ENCODE peak calls at places on chromosomes 4 and X, in nine cellular contexts. L is heart right ventricle; I is brain microvascular endothelial cell; X is thoracic aorta; G is uterus; S is pancreas; M is GM23248; W is left ventricle myocardium inferior; P is CD8-positive, alpha-beta T cell. Q is an unnamed sample.

GRCh38 chr4:143411527-143412480 is 75.1 kb downstream of the GAB1 start:
- DNase-seq in S (no peak), X (no peak), L (no peak), W (no peak), G (no peak), I (peak; percentile 3), P (no peak), M (peak; percentile 50), Q (peak; percentile 42)

GRCh38 chr4:8419222-8420041 is 21.1 kb downstream of the ACOX3 start:
- DNase-seq in W (no peak), P (no peak), G (no peak), X (no peak), I (no peak), L (no peak), M (peak; percentile 48), S (no peak), Q (peak; percentile 27)

GRCh38 chrX:12872741-12873140 is 5.9 kb downstream of the TLR7 start:
- DNase-seq in L (no peak), S (no peak), M (no peak), I (no peak), P (no peak), W (no peak), X (no peak), G (no peak), Q (no peak)

GRCh38 chrX:150223176-150224015 is 139.7 kb upstream of the MAMLD1 start:
- DNase-seq in W (no peak), P (no peak), S (no peak), I (no peak), M (no peak), L (no peak), G (no peak), X (no peak), Q (no peak)

GRCh38 chr4:41358626-41359025 is 101.9 kb downstream of the UCHL1 start:
- DNase-seq in W (peak; percentile 48), M (peak; percentile 38), I (no peak), X (no peak), L (peak; percentile 40), P (no peak), G (no peak), S (no peak), Q (no peak)

GRCh38 chr4:52192697-52193096 is 141.6 kb downstream of the SPATA18 start:
- DNase-seq in X (no peak), P (no peak), I (no peak), L (no peak), M (peak; percentile 59), G (no peak), S (no peak), W (no peak), Q (peak; percentile 18)

GRCh38 chr4:2259036-2259540 is 2.8 kb downstream of the MXD4 start:
- DNase-seq in S (no peak), L (no peak), P (peak; percentile 8), M (no peak), I (no peak), G (peak; percentile 32), W (peak; percentile 15), X (peak; percentile 1), Q (no peak)

GRCh38 chrX:78237127-78237526 is 90.3 kb downstream of the CYSLTR1 start:
- DNase-seq in X (no peak), M (no peak), L (no peak), P (no peak), S (no peak), W (no peak), G (no peak), I (no peak), Q (no peak)

GRCh38 chr4:80840396-80840795 is 190.1 kb upstream of the BMP3 start:
- DNase-seq in S (no peak), W (no peak), I (no peak), G (no peak), P (no peak), X (no peak), M (no peak), L (no peak), Q (peak; percentile 13)

GRCh38 chr4:143399113-143399949 is 62.7 kb downstream of the GAB1 start:
- DNase-seq in L (no peak), W (no peak), S (no peak), G (no peak), X (no peak), M (peak; percentile 67), I (no peak), P (no peak), Q (peak; percentile 79)

GRCh38 chr4:39548425-39549067 is 21.3 kb upstream of the UGDH start:
- DNase-seq in G (no peak), W (no peak), L (no peak), P (no peak), S (no peak), M (peak; percentile 42), I (no peak), X (no peak), Q (peak; percentile 27)

GRCh38 chr4:84632092-84632491 is 49.2 kb downstream of the CDS1 start:
- DNase-seq in M (peak; percentile 65), L (no peak), S (no peak), I (peak; percentile 76), W (no peak), P (no peak), G (no peak), X (no peak), Q (peak; percentile 80)

GRCh38 chrX:16067886-16068515 is 55.4 kb upstream of the GRPR start:
- DNase-seq in G (no peak), I (no peak), W (no peak), X (no peak), S (no peak), M (no peak), P (no peak), L (no peak), Q (no peak)

GRCh38 chr4:65651031-65651430 is 19.3 kb downstream of the EPHA5 start:
- DNase-seq in S (no peak), G (no peak), M (no peak), W (no peak), L (no peak), X (no peak), P (no peak), I (peak; percentile 39), Q (no peak)

GRCh38 chr4:48403779-48404178 is 62.5 kb downstream of the SLAIN2 start:
- DNase-seq in P (no peak), G (no peak), I (no peak), L (no peak), M (no peak), W (no peak), X (no peak), S (no peak), Q (no peak)

GRCh38 chr4:56613101-56613862 is 67.8 kb downstream of the HOPX start:
- DNase-seq in S (no peak), W (no peak), L (no peak), P (no peak), G (no peak), M (peak; percentile 46), X (no peak), I (peak; percentile 56), Q (peak; percentile 4)

GRCh38 chr4:151901631-151902030 is 140.8 kb upstream of the GATB start:
- DNase-seq in P (no peak), M (peak; percentile 13), I (no peak), S (no peak), X (no peak), W (no peak), G (no peak), L (no peak), Q (no peak)

GRCh38 chrX:8820910-8821527 is 19.8 kb upstream of the FAM9A start:
- DNase-seq in L (no peak), G (no peak), W (no peak), X (no peak), S (no peak), M (peak; percentile 33), I (no peak), P (no peak), Q (no peak)

GRCh38 chrX:16771483-16772398 is 14.5 kb upstream of the TXLNG start:
- DNase-seq in G (no peak), P (no peak), X (no peak), L (no peak), I (peak; percentile 86), M (peak; percentile 44), S (no peak), W (no peak), Q (peak; percentile 25)

GRCh38 chrX:130144509-130144908 is 21.1 kb downstream of the AIFM1 start:
- DNase-seq in P (no peak), I (no peak), S (no peak), G (no peak), W (no peak), X (no peak), L (no peak), M (peak; percentile 22), Q (peak; percentile 33)

GRCh38 chr4:82784615-82785247 is 13.9 kb downstream of the SCD5 start:
- DNase-seq in M (peak; percentile 87), P (no peak), L (no peak), I (peak; percentile 84), G (no peak), S (no peak), W (no peak), X (no peak), Q (no peak)
- H3K4me3 ChIP-seq in M (peak overlapping the region; percentile 65), P (no peak overlapping the region), L (no peak overlapping the region), I (peak overlapping the region; percentile 24), G (no peak overlapping the region), S (no peak overlapping the region), W (no peak overlapping the region), X (no peak overlapping the region), Q (peak overlapping the region; percentile 52)

GRCh38 chr4:47075919-47076318 is 44.6 kb downstream of the GABRB1 start:
- DNase-seq in S (no peak), M (no peak), L (no peak), W (no peak), X (no peak), P (no peak), G (no peak), I (no peak), Q (no peak)
- H3K4me3 ChIP-seq in S (no peak overlapping the region), M (no peak overlapping the region), L (no peak overlapping the region), W (no peak overlapping the region), X (no peak overlapping the region), P (no peak overlapping the region), G (no peak overlapping the region), I (no peak overlapping the region), Q (no peak overlapping the region)

GRCh38 chrX:154091678-154092077 is 5.8 kb downstream of the MECP2 start:
- DNase-seq in W (no peak), S (no peak), P (peak; percentile 14), L (no peak), G (no peak), X (no peak), M (no peak), I (no peak), Q (no peak)
- H3K4me3 ChIP-seq in W (no peak overlapping the region), S (no peak overlapping the region), P (no peak overlapping the region), L (no peak overlapping the region), G (no peak overlapping the region), X (no peak overlapping the region), M (no peak overlapping the region), I (no peak overlapping the region), Q (no peak overlapping the region)

DNA sequence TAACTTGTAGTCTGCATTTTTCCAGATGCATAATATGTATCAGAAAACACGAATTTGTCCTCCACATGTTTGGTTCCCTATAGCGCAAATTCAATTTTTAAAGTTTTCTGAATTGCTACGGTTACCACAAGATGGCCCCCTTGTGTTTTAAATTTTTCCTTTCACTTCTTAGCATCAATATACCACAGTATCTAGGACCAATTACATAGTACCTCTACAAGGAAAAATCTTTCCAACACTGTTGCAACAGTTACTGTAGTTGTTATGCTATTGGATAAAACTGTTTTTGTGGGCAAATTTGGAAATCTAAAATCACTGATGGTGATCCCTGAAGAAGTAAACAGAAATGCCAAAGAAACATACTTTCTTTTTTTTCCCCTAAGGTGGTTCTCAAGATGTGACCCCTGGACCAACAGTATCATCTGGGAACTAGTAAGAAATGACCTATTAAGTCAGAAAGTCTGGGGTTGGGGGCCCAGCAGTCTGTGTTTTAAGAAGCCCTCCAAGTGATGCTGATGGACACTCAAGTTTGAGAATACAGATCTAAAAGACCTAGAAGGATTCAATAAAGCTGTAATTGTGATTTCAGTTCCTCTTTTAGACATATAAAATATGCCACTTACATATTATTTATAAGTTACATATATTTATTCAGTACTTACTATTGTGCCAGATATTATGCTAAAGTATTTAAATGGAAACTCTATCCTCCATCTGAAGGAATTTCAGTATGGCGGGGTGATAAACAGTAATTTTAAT is 3.1 kb downstream of the ZGRF1 start:
- DNase-seq in P (no peak), G (no peak), X (no peak), M (peak; percentile 72), L (no peak), S (no peak), I (no peak), W (no peak), Q (peak; percentile 82)
- H3K4me3 ChIP-seq in P (no peak overlapping the region), G (no peak overlapping the region), X (no peak overlapping the region), M (peak overlapping the region; percentile 54), L (no peak overlapping the region), S (no peak overlapping the region), I (no peak overlapping the region), W (no peak overlapping the region), Q (no peak overlapping the region)

Q was measured in adipocyte.